ENCODE peak calls at places on chromosomes 3 and 15, in eight cellular contexts. I is IMR-90, P is GM12878, B is heart left ventricle, F is stomach, X is suprapubic skin, W is HepG2, Y is HCT116. Z is an unnamed sample.

GRCh38 chr3:114823061-114823460 is 324.0 kb downstream of the ZBTB20 start:
- DNase-seq in B (no peak), X (no peak), P (no peak), I (no peak), W (no peak), F (no peak), Y (no peak), Z (no peak)

GRCh38 chr3:143754090-143754489 is 94.2 kb downstream of the SLC9A9 start:
- DNase-seq in I (no peak), F (no peak), B (no peak), P (no peak), W (no peak), Y (no peak), X (no peak), Z (no peak)

GRCh38 chr3:181896605-181897004 is 184.9 kb downstream of the SOX2 start:
- DNase-seq in Y (no peak), I (no peak), P (no peak), B (no peak), F (no peak), W (no peak), X (no peak), Z (no peak)

GRCh38 chr15:73891328-73891975 is 18.1 kb downstream of the TBC1D21 start:
- DNase-seq in X (peak), P (no peak), W (no peak), B (no peak), I (no peak), F (no peak), Y (no peak), Z (no peak)

GRCh38 chr15:56047354-56047753 is 53.9 kb upstream of the NEDD4 start:
- DNase-seq in B (no peak), F (no peak), W (no peak), P (no peak), Y (no peak), I (no peak), X (no peak), Z (no peak)

GRCh38 chr15:74595271-74595670 is 20.4 kb upstream of the CLK3 start:
- DNase-seq in B (no peak), I (no peak), P (no peak), W (no peak), F (no peak), X (no peak), Y (no peak), Z (no peak)

GRCh38 chr3:28924744-28925360 is 356.0 kb upstream of the RBMS3 start:
- DNase-seq in W (no peak), F (no peak), P (no peak), B (no peak), X (no peak), Y (no peak), I (no peak), Z (no peak)

GRCh38 chr3:67540198-67540894 is 114.1 kb downstream of the SUCLG2 start:
- DNase-seq in X (no peak), I (no peak), B (no peak), P (no peak), F (no peak), W (peak), Y (no peak), Z (no peak)

GRCh38 chr3:16816048-16816780 is 68.5 kb upstream of the PLCL2 start:
- DNase-seq in P (peak), B (no peak), I (no peak), X (no peak), Y (no peak), F (no peak), W (no peak), Z (no peak)

GRCh38 chr3:196063049-196063448 is 18.8 kb downstream of the TFRC start:
- DNase-seq in B (no peak), W (no peak), X (no peak), Y (no peak), F (no peak), P (no peak), I (peak), Z (no peak)

DNA sequence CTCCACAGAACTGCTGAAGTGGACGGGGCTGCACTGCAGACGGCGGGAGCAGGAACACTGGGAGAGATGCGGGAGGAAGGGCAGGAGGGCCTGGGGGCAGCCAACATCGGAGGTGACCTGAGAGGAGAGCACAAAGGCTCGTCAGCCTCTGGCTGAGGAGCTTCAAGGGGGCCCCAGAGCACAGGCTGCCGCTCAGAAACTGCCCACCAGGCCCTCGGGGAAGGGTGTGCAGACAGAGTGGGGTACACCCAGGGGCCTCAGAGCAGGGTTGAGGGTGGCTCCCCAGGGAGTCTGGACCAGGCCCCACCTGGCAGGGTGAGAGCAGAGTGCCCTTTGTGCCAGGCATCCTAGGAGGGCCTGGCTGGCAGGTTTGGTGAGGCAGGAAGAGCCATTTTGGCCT is 14.7 kb upstream of the RHO start:
- DNase-seq in B (no peak), F (no peak), Y (no peak), W (no peak), P (no peak), X (no peak), I (no peak), Z (no peak)
- H3K27ac ChIP-seq in B (no peak), F (no peak), Y (no peak), W (no peak), P (no peak), X (no peak), I (no peak), Z (no peak)

DNA sequence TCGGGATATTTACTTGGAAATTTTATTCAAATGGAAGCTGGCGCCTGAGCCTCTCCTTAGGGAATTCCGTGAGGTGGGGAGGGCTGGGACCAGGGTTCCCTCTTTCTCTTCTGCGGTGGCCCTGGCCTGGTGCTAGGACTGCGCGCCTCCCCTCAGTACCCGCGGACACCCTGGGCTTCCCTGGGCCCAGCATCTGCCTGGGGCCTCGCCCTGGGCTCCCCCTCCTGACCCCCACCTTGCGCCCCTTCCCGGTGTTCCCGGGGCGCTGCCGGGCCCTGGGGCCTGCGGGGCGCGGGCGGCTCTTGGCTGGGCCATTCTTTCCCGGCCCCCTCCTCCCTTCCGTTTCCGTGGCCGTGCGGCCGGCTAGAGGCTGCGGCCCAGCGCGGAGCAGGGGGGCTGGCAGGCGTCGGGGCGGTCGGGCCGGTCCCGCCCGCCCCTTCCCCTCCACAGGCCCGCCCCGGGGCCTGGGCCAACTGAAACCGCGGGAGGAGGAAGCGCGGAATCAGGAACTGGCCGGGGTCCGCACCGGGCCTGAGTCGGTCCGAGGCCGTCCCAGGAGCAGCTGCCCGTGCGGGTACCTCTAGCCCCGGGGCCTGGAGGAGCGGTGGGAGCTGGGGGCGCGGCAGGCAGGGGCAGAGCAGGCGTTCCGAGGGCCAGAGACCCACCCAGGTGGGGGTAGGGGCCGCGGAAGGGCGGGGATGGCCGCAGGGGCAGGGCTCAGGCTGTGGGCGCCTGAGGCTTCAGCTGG is at the start of gene FES:
- DNase-seq in B (peak), F (peak), W (no peak), P (no peak), I (peak), Y (no peak), X (peak), Z (no peak)
- TF ChIP-seq POLR2A in B (no peak), F (no peak), W (no peak), P (peak), I (no peak), Y (no peak), X (peak), Z (no peak)

GRCh38 chr15:61861962-61862361 is 198.3 kb downstream of the VPS13C start:
- DNase-seq in F (no peak), Y (no peak), I (no peak), X (no peak), B (no peak), W (no peak), P (no peak), Z (no peak)
- H3K27ac ChIP-seq in F (no peak), Y (no peak), I (no peak), X (no peak), B (no peak), W (no peak), P (no peak), Z (no peak)

GRCh38 chr3:105356988-105357387 is 9.7 kb upstream of the ALCAM start:
- DNase-seq in Y (no peak), W (no peak), B (no peak), X (no peak), P (no peak), F (no peak), I (no peak), Z (no peak)

GRCh38 chr3:105355355-105356063 is 11.2 kb upstream of the ALCAM start:
- DNase-seq in I (peak), X (no peak), F (no peak), Y (no peak), P (no peak), B (no peak), W (no peak), Z (no peak)

GRCh38 chr3:105362021-105362665 is 4.6 kb upstream of the ALCAM start:
- DNase-seq in W (no peak), F (no peak), P (no peak), Y (no peak), X (no peak), B (no peak), I (peak), Z (no peak)

GRCh38 chr3:105354429-105354828 is 12.3 kb upstream of the ALCAM start:
- DNase-seq in B (no peak), X (no peak), P (no peak), W (no peak), Y (no peak), F (no peak), I (no peak), Z (no peak)

DNA sequence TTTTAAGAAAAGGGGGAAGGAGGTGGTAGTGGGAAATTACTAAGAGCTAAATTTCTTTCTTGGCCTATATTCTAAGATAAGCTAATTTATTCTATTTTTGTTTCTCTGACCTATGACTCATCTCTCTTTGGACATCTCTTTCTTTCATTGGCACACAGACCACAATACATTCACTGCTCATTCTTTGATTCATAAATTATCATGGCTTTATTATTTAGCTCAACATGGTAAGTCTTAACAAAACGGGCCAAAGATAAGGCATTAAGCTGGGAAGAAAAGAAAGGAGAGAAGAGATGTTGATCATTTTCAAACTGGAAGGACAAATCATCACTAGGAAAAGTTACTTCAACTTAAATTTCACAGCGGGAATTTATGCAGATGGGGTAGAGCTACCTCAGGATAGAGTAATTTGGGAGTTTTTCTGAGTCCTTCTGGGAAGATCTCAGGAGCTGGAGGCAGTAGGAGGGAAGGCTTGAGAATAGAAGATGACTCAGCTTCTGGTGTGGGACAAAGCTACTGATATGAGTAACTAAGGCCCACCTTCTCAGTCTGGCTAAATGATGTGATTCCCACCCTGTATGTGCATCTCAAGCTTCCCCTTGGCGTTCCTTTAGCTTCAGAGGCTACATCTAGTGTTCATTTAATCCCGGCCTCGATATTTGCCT is 7.5 kb upstream of the ALCAM start:
- DNase-seq in W (no peak), B (no peak), I (peak), F (no peak), P (no peak), X (no peak), Y (no peak), Z (no peak)
- TF ChIP-seq POLR2A in W (no peak), B (no peak), I (no peak), F (no peak), P (no peak), X (no peak), Y (no peak), Z (no peak)

Z was measured in esophagus squamous epithelium.